ENCODE peak calls at places on chromosomes 13 and 19, in six cellular contexts. One of them, this sample, is unnamed.

GRCh38 chr19:57708641-57709354 is at the start of gene ZNF154:
- DNase-seq in GM12865: peak; percentile 76
- DNase-seq in stimulated activated CD4-positive, alpha-beta T cell treated with anti-CD3 and anti-CD28 coated beads, Interleukin-4, amount 100 ng/mL, for 24 hours: peak; percentile 29
- DNase-seq in iPS-NIHi11: peak; percentile 91
- DNase-seq in ureter: peak; percentile 65
- DNase-seq in naive thymus-derived CD8-positive, alpha-beta T cell: peak; percentile 50
- DNase-seq in this sample: peak; percentile 69

GRCh38 chr19:58364127-58364526 is 1.6 kb upstream of the ZNF497 start:
- DNase-seq in iPS-NIHi11: no peak
- DNase-seq in ureter: no peak
- DNase-seq in naive thymus-derived CD8-positive, alpha-beta T cell: no peak
- DNase-seq in GM12865: peak; percentile 46
- DNase-seq in stimulated activated CD4-positive, alpha-beta T cell treated with anti-CD3 and anti-CD28 coated beads, Interleukin-4, amount 100 ng/mL, for 24 hours: no peak
- DNase-seq in this sample: no peak

GRCh38 chr19:52535831-52536800 is 8.6 kb downstream of the ZNF808 start:
- DNase-seq in iPS-NIHi11: peak; percentile 76
- DNase-seq in stimulated activated CD4-positive, alpha-beta T cell treated with anti-CD3 and anti-CD28 coated beads, Interleukin-4, amount 100 ng/mL, for 24 hours: peak; percentile 91
- DNase-seq in ureter: peak; percentile 85
- DNase-seq in GM12865: peak; percentile 86
- DNase-seq in naive thymus-derived CD8-positive, alpha-beta T cell: peak; percentile 84
- DNase-seq in this sample: peak; percentile 27

GRCh38 chr19:1856698-1857603 is 6.4 kb downstream of the KLF16 start:
- DNase-seq in GM12865: peak; percentile 84
- DNase-seq in naive thymus-derived CD8-positive, alpha-beta T cell: no peak
- DNase-seq in iPS-NIHi11: peak; percentile 53
- DNase-seq in stimulated activated CD4-positive, alpha-beta T cell treated with anti-CD3 and anti-CD28 coated beads, Interleukin-4, amount 100 ng/mL, for 24 hours: peak; percentile 41
- DNase-seq in ureter: peak; percentile 86
- DNase-seq in this sample: no peak

GRCh38 chr13:113044431-113045114 is 61.0 kb upstream of the F7 start:
- DNase-seq in GM12865: no peak
- DNase-seq in naive thymus-derived CD8-positive, alpha-beta T cell: no peak
- DNase-seq in ureter: no peak
- DNase-seq in stimulated activated CD4-positive, alpha-beta T cell treated with anti-CD3 and anti-CD28 coated beads, Interleukin-4, amount 100 ng/mL, for 24 hours: no peak
- DNase-seq in iPS-NIHi11: no peak
- DNase-seq in this sample: peak; percentile 87

GRCh38 chr19:11738746-11739620 is at the start of gene ZNF823:
- DNase-seq in naive thymus-derived CD8-positive, alpha-beta T cell: peak; percentile 94
- DNase-seq in stimulated activated CD4-positive, alpha-beta T cell treated with anti-CD3 and anti-CD28 coated beads, Interleukin-4, amount 100 ng/mL, for 24 hours: peak; percentile 98
- DNase-seq in GM12865: peak; percentile 98
- DNase-seq in ureter: peak; percentile 100
- DNase-seq in iPS-NIHi11: peak; percentile 92
- DNase-seq in this sample: peak; percentile 96

GRCh38 chr13:51729853-51730553 is 74.0 kb downstream of the DHRS12 start:
- DNase-seq in GM12865: no peak
- DNase-seq in naive thymus-derived CD8-positive, alpha-beta T cell: no peak
- DNase-seq in stimulated activated CD4-positive, alpha-beta T cell treated with anti-CD3 and anti-CD28 coated beads, Interleukin-4, amount 100 ng/mL, for 24 hours: peak; percentile 40
- DNase-seq in iPS-NIHi11: no peak
- DNase-seq in ureter: no peak
- DNase-seq in this sample: no peak

GRCh38 chr19:13963603-13964105 is 11.3 kb downstream of the DCAF15 start:
- DNase-seq in stimulated activated CD4-positive, alpha-beta T cell treated with anti-CD3 and anti-CD28 coated beads, Interleukin-4, amount 100 ng/mL, for 24 hours: no peak
- DNase-seq in iPS-NIHi11: no peak
- DNase-seq in ureter: no peak
- DNase-seq in naive thymus-derived CD8-positive, alpha-beta T cell: no peak
- DNase-seq in GM12865: no peak
- DNase-seq in this sample: no peak

GRCh38 chr13:97226788-97227627 is 4.9 kb downstream of the MBNL2 start:
- DNase-seq in GM12865: peak; percentile 63
- DNase-seq in naive thymus-derived CD8-positive, alpha-beta T cell: peak; percentile 28
- DNase-seq in ureter: no peak
- DNase-seq in iPS-NIHi11: peak; percentile 30
- DNase-seq in stimulated activated CD4-positive, alpha-beta T cell treated with anti-CD3 and anti-CD28 coated beads, Interleukin-4, amount 100 ng/mL, for 24 hours: peak; percentile 42
- DNase-seq in this sample: no peak

GRCh38 chr19:39093761-39094160 is 9.6 kb downstream of the ACP7 start:
- DNase-seq in naive thymus-derived CD8-positive, alpha-beta T cell: no peak
- DNase-seq in ureter: no peak
- DNase-seq in GM12865: no peak
- DNase-seq in iPS-NIHi11: no peak
- DNase-seq in stimulated activated CD4-positive, alpha-beta T cell treated with anti-CD3 and anti-CD28 coated beads, Interleukin-4, amount 100 ng/mL, for 24 hours: no peak
- DNase-seq in this sample: no peak

GRCh38 chr19:48283908-48284307 is 14.0 kb downstream of the ZNF114 start:
- DNase-seq in iPS-NIHi11: no peak
- DNase-seq in GM12865: no peak
- DNase-seq in ureter: no peak
- DNase-seq in naive thymus-derived CD8-positive, alpha-beta T cell: no peak
- DNase-seq in stimulated activated CD4-positive, alpha-beta T cell treated with anti-CD3 and anti-CD28 coated beads, Interleukin-4, amount 100 ng/mL, for 24 hours: no peak
- DNase-seq in this sample: no peak

GRCh38 chr13:85093808-85094207 is 705.4 kb downstream of the SLITRK6 start:
- DNase-seq in naive thymus-derived CD8-positive, alpha-beta T cell: no peak
- DNase-seq in stimulated activated CD4-positive, alpha-beta T cell treated with anti-CD3 and anti-CD28 coated beads, Interleukin-4, amount 100 ng/mL, for 24 hours: no peak
- DNase-seq in iPS-NIHi11: no peak
- DNase-seq in GM12865: no peak
- DNase-seq in ureter: no peak
- DNase-seq in this sample: no peak

GRCh38 chr13:73844986-73845385 is 289.2 kb downstream of the KLF12 start:
- DNase-seq in ureter: no peak
- DNase-seq in iPS-NIHi11: no peak
- DNase-seq in stimulated activated CD4-positive, alpha-beta T cell treated with anti-CD3 and anti-CD28 coated beads, Interleukin-4, amount 100 ng/mL, for 24 hours: no peak
- DNase-seq in naive thymus-derived CD8-positive, alpha-beta T cell: no peak
- DNase-seq in GM12865: no peak
- DNase-seq in this sample: no peak

GRCh38 chr13:37910790-37911189 is 41.2 kb upstream of the TRPC4 start:
- DNase-seq in stimulated activated CD4-positive, alpha-beta T cell treated with anti-CD3 and anti-CD28 coated beads, Interleukin-4, amount 100 ng/mL, for 24 hours: no peak
- DNase-seq in iPS-NIHi11: no peak
- DNase-seq in ureter: no peak
- DNase-seq in naive thymus-derived CD8-positive, alpha-beta T cell: no peak
- DNase-seq in GM12865: no peak
- DNase-seq in this sample: no peak

GRCh38 chr19:35760711-35761349 is 2.9 kb downstream of the PROSER3 start:
- DNase-seq in ureter: no peak
- DNase-seq in naive thymus-derived CD8-positive, alpha-beta T cell: no peak
- DNase-seq in iPS-NIHi11: no peak
- DNase-seq in stimulated activated CD4-positive, alpha-beta T cell treated with anti-CD3 and anti-CD28 coated beads, Interleukin-4, amount 100 ng/mL, for 24 hours: no peak
- DNase-seq in GM12865: no peak
- DNase-seq in this sample: no peak

GRCh38 chr13:76239031-76239680 is 603.0 kb downstream of the LMO7 start:
- DNase-seq in iPS-NIHi11: no peak
- DNase-seq in naive thymus-derived CD8-positive, alpha-beta T cell: no peak
- DNase-seq in GM12865: no peak
- DNase-seq in ureter: no peak
- DNase-seq in stimulated activated CD4-positive, alpha-beta T cell treated with anti-CD3 and anti-CD28 coated beads, Interleukin-4, amount 100 ng/mL, for 24 hours: no peak
- DNase-seq in this sample: no peak

GRCh38 chr13:107361666-107362065 is 793.7 kb upstream of the ARGLU1 start:
- DNase-seq in iPS-NIHi11: no peak
- DNase-seq in stimulated activated CD4-positive, alpha-beta T cell treated with anti-CD3 and anti-CD28 coated beads, Interleukin-4, amount 100 ng/mL, for 24 hours: no peak
- DNase-seq in GM12865: no peak
- DNase-seq in ureter: no peak
- DNase-seq in naive thymus-derived CD8-positive, alpha-beta T cell: no peak
- DNase-seq in this sample: no peak

GRCh38 chr13:75881109-75881775 is 245.1 kb downstream of the LMO7 start:
- DNase-seq in ureter: no peak
- DNase-seq in GM12865: no peak
- DNase-seq in naive thymus-derived CD8-positive, alpha-beta T cell: no peak
- DNase-seq in iPS-NIHi11: no peak
- DNase-seq in stimulated activated CD4-positive, alpha-beta T cell treated with anti-CD3 and anti-CD28 coated beads, Interleukin-4, amount 100 ng/mL, for 24 hours: no peak
- DNase-seq in this sample: no peak

GRCh38 chr13:48954086-48954485 is 21.6 kb upstream of the FNDC3A start:
- DNase-seq in iPS-NIHi11: no peak
- DNase-seq in ureter: no peak
- DNase-seq in stimulated activated CD4-positive, alpha-beta T cell treated with anti-CD3 and anti-CD28 coated beads, Interleukin-4, amount 100 ng/mL, for 24 hours: no peak
- DNase-seq in GM12865: no peak
- DNase-seq in naive thymus-derived CD8-positive, alpha-beta T cell: no peak
- DNase-seq in this sample: no peak

GRCh38 chr19:49425178-49425577 is at the start of gene GFY:
- DNase-seq in iPS-NIHi11: no peak
- DNase-seq in GM12865: no peak
- DNase-seq in stimulated activated CD4-positive, alpha-beta T cell treated with anti-CD3 and anti-CD28 coated beads, Interleukin-4, amount 100 ng/mL, for 24 hours: no peak
- DNase-seq in naive thymus-derived CD8-positive, alpha-beta T cell: no peak
- DNase-seq in ureter: no peak
- DNase-seq in this sample: no peak

GRCh38 chr13:64029343-64030093 is 2613.9 kb upstream of the PCDH20 start:
- DNase-seq in iPS-NIHi11: no peak
- DNase-seq in GM12865: no peak
- DNase-seq in stimulated activated CD4-positive, alpha-beta T cell treated with anti-CD3 and anti-CD28 coated beads, Interleukin-4, amount 100 ng/mL, for 24 hours: no peak
- DNase-seq in naive thymus-derived CD8-positive, alpha-beta T cell: no peak
- DNase-seq in ureter: no peak
- DNase-seq in this sample: no peak

GRCh38 chr13:33109801-33110200 is 93.6 kb downstream of the KL start:
- DNase-seq in naive thymus-derived CD8-positive, alpha-beta T cell: no peak
- DNase-seq in stimulated activated CD4-positive, alpha-beta T cell treated with anti-CD3 and anti-CD28 coated beads, Interleukin-4, amount 100 ng/mL, for 24 hours: no peak
- DNase-seq in GM12865: peak; percentile 93
- DNase-seq in iPS-NIHi11: peak; percentile 47
- DNase-seq in ureter: no peak
- DNase-seq in this sample: no peak

This sample was measured in cerebellar nuclear complex.